ENCODE peak calls at places on chromosomes 5 and 9, in five cellular contexts. C is HCT116, D is kidney, R is upper lobe of right lung, M is left ventricle myocardium inferior. W is an unnamed sample. For H3K9me3, the result is how much of the 10 kb centered on the place peaks cover.

GRCh38 chr5:75050415-75050814 is 1.9 kb downstream of the GCNT4 start:
- DNase-seq in M (no peak), R (no peak), D (no peak), C (no peak), W (no peak)

GRCh38 chr9:124366476-124367220 is 48.6 kb downstream of the PSMB7 start:
- DNase-seq in R (no peak), M (no peak), C (peak), D (no peak), W (no peak)

GRCh38 chr5:175015028-175015427 is 290.6 kb downstream of the MSX2 start:
- DNase-seq in D (no peak), R (no peak), C (no peak), M (no peak), W (no peak)

GRCh38 chr5:44266882-44267577 is 122.2 kb downstream of the FGF10 start:
- DNase-seq in D (no peak), C (no peak), R (no peak), M (no peak), W (peak)

GRCh38 chr5:131983244-131983771 is 28.1 kb downstream of the ACSL6 start:
- DNase-seq in R (peak), M (no peak), D (peak), C (no peak), W (peak)

GRCh38 chr5:33650911-33651310 is 210.1 kb downstream of the TARS1 start:
- DNase-seq in C (no peak), R (no peak), D (no peak), M (no peak), W (no peak)

GRCh38 chr9:136247551-136247916 is 1.9 kb upstream of the QSOX2 start:
- DNase-seq in R (no peak), C (no peak), M (no peak), D (no peak), W (no peak)

GRCh38 chr5:124948754-124949275 is 202.4 kb upstream of the ZNF608 start:
- DNase-seq in R (no peak), M (no peak), C (no peak), D (no peak), W (no peak)

GRCh38 chr9:130590305-130590704 is 10.9 kb downstream of the FUBP3 start:
- DNase-seq in C (no peak), D (no peak), M (no peak), R (no peak), W (no peak)

GRCh38 chr5:100903036-100903887 is at the start of gene ST8SIA4:
- DNase-seq in C (no peak), R (peak), D (peak), M (peak), W (peak)

GRCh38 chr9:27367175-27367798 is 70.3 kb upstream of the EQTN start:
- DNase-seq in C (no peak), R (no peak), M (no peak), D (no peak), W (no peak)

GRCh38 chr5:31273161-31273560 is 79.7 kb downstream of the CDH6 start:
- DNase-seq in R (no peak), C (no peak), M (no peak), D (no peak), W (no peak)

GRCh38 chr5:137622850-137623249 is 113.0 kb downstream of the KLHL3 start:
- DNase-seq in R (peak), D (no peak), C (no peak), M (peak), W (peak)

GRCh38 chr9:114278881-114279570 is 43.9 kb upstream of the ORM1 start:
- DNase-seq in R (peak), C (peak), D (peak), M (peak), W (peak)

GRCh38 chr9:468766-469496 is 254.3 kb downstream of the DOCK8 start:
- DNase-seq in R (no peak), C (no peak), D (no peak), M (no peak), W (no peak)

GRCh38 chr9:38227656-38228055 is 158.6 kb upstream of the SHB start:
- DNase-seq in D (no peak), M (no peak), C (no peak), R (peak), W (no peak)

GRCh38 chr5:163760498-163760897 is 255.1 kb downstream of the MAT2B start:
- DNase-seq in D (no peak), C (no peak), R (no peak), M (no peak), W (no peak)

GRCh38 chr5:12204761-12205160 is 300.5 kb upstream of the CTNND2 start:
- DNase-seq in D (no peak), R (no peak), C (no peak), M (no peak), W (no peak)

GRCh38 chr9:128242828-128243485 is 32.9 kb downstream of the GOLGA2 start:
- DNase-seq in D (peak), R (no peak), C (no peak), M (peak), W (peak)

GRCh38 chr5:159764283-159764927 is 151.9 kb upstream of the ADRA1B start:
- DNase-seq in C (no peak), D (peak), R (no peak), M (no peak), W (no peak)

GRCh38 chr5:141737485-141737884 is 55.5 kb upstream of the ARAP3 start:
- DNase-seq in R (no peak), C (no peak), D (no peak), M (no peak), W (no peak)

GRCh38 chr5:10513501-10514442 is 50.1 kb upstream of the ANKRD33B start:
- DNase-seq in C (no peak), M (no peak), R (no peak), D (no peak), W (no peak)

GRCh38 chr5:31894131-31894530 is 255.2 kb downstream of the PDZD2 start:
- DNase-seq in D (no peak), R (no peak), M (no peak), C (no peak), W (no peak)

GRCh38 chr5:28156981-28157380 is 1118.6 kb upstream of the CDH9 start:
- DNase-seq in C (no peak), M (no peak), D (no peak), R (no peak), W (no peak)

GRCh38 chr5:172548311-172548731 is 92.7 kb upstream of the NEURL1B start:
- DNase-seq in M (no peak), R (peak), D (no peak), C (no peak), W (peak)

GRCh38 chr5:147750065-147750464 is 32.5 kb downstream of the JAKMIP2 start:
- DNase-seq in M (no peak), R (no peak), C (no peak), D (no peak), W (no peak)

GRCh38 chr5:38319486-38319885 is 61.1 kb downstream of the EGFLAM start:
- DNase-seq in R (no peak), D (no peak), M (no peak), C (no peak), W (no peak)

GRCh38 chr5:131609774-131610173 is 25.3 kb downstream of the RAPGEF6 start:
- DNase-seq in M (no peak), R (no peak), D (no peak), C (no peak), W (no peak)

GRCh38 chr9:19471737-19472648 is 63.2 kb downstream of the ACER2 start:
- DNase-seq in R (peak), M (peak), C (peak), D (peak), W (peak)
- H3K4me3 ChIP-seq in R (no peak), M (peak), C (peak), D (peak), W (no peak)

DNA sequence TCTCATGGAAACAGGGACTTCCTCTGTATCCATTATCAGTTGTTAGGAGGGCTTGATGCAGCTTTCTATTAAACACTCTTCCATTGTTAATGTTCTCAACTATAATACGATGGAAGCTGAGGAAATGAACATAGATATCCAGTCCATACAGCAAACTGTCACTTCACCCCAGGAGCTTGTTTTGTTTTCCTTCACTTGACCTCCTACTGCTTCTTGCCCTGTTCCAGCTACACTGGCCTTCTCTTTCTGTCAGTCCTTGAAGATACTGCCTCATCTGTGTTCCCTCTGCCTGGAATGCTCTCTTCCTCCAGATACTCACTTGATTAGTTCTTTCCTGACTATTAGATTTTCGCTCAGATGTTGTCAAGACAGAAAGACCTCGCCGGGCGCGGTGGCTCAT is 17.1 kb downstream of the CTNNA1 start:
- DNase-seq in R (no peak), M (no peak), D (no peak), C (no peak), W (no peak)
- H3K9me3 ChIP-seq in R (under half), M (under half), D (under half), C (under half), W (under half)

GRCh38 chr9:135048046-135048757 is 39.3 kb upstream of the OLFM1 start:
- DNase-seq in D (no peak), M (no peak), R (peak), C (no peak), W (peak)

GRCh38 chr9:135045264-135046155 is 42.0 kb upstream of the OLFM1 start:
- DNase-seq in R (peak), C (no peak), M (no peak), D (no peak), W (peak)

GRCh38 chr9:135047521-135047920 is 39.9 kb upstream of the OLFM1 start:
- DNase-seq in D (no peak), C (no peak), M (no peak), R (no peak), W (no peak)

GRCh38 chr9:135047026-135047350 is 40.5 kb upstream of the OLFM1 start:
- DNase-seq in R (peak), M (no peak), C (no peak), D (no peak), W (peak)

DNA sequence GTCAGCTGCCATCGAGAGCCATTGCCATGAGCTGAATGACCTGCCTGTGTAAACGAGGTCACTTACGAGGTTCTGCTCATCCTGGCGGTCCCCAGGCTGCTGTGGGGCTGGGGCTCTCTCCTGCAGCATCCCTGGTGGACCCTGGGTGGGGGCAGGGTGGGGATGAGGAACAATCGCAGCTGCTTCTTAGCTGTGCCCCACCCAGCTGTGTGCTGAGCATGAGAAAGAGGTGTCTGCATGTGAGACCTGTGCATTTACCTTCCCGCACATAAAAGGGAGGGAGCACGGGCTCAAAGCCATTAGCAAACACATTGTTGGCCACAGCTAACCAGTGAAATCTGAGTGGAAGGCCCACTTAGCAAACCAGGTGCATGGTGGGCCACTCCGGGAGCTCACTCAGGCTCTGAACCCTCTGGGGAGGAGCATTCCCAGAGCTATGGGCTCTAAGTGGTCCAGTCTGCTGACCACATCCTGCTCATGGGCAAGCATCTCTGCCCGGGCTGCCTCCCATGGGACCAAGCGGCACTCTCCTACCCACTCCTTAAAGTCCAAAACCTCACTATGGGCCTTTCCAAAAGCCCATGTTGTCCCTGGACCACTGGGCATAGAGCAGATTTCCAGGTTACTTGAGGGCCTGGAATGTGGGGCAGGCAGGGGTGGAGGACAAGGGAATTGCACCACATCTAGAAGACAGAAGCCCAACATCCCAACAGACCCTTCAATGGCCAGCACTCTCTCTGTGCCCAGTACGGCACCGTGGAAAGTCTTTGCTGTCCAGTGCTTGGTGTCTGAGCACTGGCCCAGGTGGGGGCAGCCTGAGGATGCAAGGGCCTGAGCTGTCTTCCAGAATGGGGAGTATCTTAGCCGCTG is 41.1 kb upstream of the OLFM1 start:
- DNase-seq in M (no peak), C (no peak), R (no peak), D (no peak), W (peak)
- TF ChIP-seq CTCF in M (no peak), C (no peak), R (no peak), D (no peak), W (no peak)

DNA sequence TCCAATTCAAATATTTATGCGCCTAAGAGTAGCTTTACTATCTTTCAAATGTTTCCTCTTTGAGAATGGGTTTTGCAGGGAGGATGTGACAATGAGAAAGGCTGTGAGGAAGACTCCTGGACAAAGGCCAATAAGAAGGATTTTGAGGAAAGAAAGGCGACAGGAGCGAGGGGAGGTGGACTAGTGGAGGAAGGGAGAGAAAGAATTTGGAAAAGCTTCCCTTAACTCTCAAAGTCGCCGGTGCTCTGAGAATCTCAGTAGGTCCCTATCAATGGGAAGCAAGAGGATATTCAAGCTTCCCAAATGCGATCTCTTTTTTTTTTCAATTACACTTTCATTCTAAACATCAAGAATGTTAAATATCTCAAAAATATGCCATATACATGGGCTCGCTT is 2.8 kb upstream of the CDC20B start:
- DNase-seq in D (no peak), M (no peak), C (no peak), R (no peak), W (no peak)
- H3K4me3 ChIP-seq in D (peak), M (peak), C (no peak), R (no peak), W (no peak)

GRCh38 chr9:11779971-11780370 is 913.2 kb upstream of the TYRP1 start:
- DNase-seq in D (no peak), R (no peak), C (no peak), M (no peak), W (no peak)
- H3K9me3 ChIP-seq in D (under half), R (under half), C (under half), M (under half), W (under half)

GRCh38 chr5:95283761-95284511 is 958 bp downstream of the MCTP1 start:
- DNase-seq in D (peak), R (peak), C (no peak), M (no peak), W (no peak)
- TF ChIP-seq CTCF in D (no peak), R (peak), C (peak), M (peak), W (no peak)

GRCh38 chr5:136192015-136192525 is 892 bp downstream of the SMIM32 start:
- DNase-seq in C (no peak), R (peak), M (no peak), D (peak), W (peak)
- H3K4me3 ChIP-seq in C (no peak), R (peak), M (peak), D (peak), W (peak)

GRCh38 chr9:12054235-12054634 is 639.0 kb upstream of the TYRP1 start:
- DNase-seq in M (no peak), D (no peak), R (no peak), C (no peak), W (no peak)
- H3K9me3 ChIP-seq in M (under half), D (under half), R (under half), C (under half), W (under half)

GRCh38 chr5:171162602-171163001 is 146.4 kb upstream of the TLX3 start:
- DNase-seq in C (peak), R (no peak), D (no peak), M (no peak), W (no peak)
- TF ChIP-seq CTCF in C (peak), R (peak), D (no peak), M (no peak), W (no peak)